ENCODE peak calls at places on chromosome 14, in six cellular contexts. One of them, this sample, is unnamed.

GRCh38 chr14:30528778-30529642 is 29.9 kb upstream of the G2E3 start:
- DNase-seq in heart right ventricle: no peak
- DNase-seq in HCT116: no peak
- DNase-seq in adrenal gland: no peak
- DNase-seq in fibroblast of lung: no peak
- DNase-seq in H9: no peak
- DNase-seq in this sample: no peak

GRCh38 chr14:98931911-98932310 is 340.1 kb downstream of the BCL11B start:
- DNase-seq in heart right ventricle: no peak
- DNase-seq in HCT116: no peak
- DNase-seq in adrenal gland: no peak
- DNase-seq in fibroblast of lung: no peak
- DNase-seq in H9: no peak
- DNase-seq in this sample: no peak

GRCh38 chr14:99728981-99729451 is 44.9 kb downstream of the CYP46A1 start:
- DNase-seq in heart right ventricle: no peak
- DNase-seq in HCT116: no peak
- DNase-seq in adrenal gland: no peak
- DNase-seq in fibroblast of lung: no peak
- DNase-seq in H9: no peak
- DNase-seq in this sample: no peak

GRCh38 chr14:26775765-26776577 is 178.1 kb upstream of the NOVA1 start:
- DNase-seq in heart right ventricle: no peak
- DNase-seq in HCT116: no peak
- DNase-seq in adrenal gland: no peak
- DNase-seq in fibroblast of lung: peak; percentile 78
- DNase-seq in H9: no peak
- DNase-seq in this sample: peak; percentile 37

GRCh38 chr14:73784065-73784987 is 67.3 kb upstream of the PTGR2 start:
- DNase-seq in heart right ventricle: no peak
- DNase-seq in HCT116: no peak
- DNase-seq in adrenal gland: no peak
- DNase-seq in fibroblast of lung: peak; percentile 56
- DNase-seq in H9: peak; percentile 27
- DNase-seq in this sample: no peak

GRCh38 chr14:26593377-26593776 is 4.5 kb downstream of the NOVA1 start:
- DNase-seq in heart right ventricle: no peak
- DNase-seq in HCT116: no peak
- DNase-seq in adrenal gland: no peak
- DNase-seq in fibroblast of lung: no peak
- DNase-seq in H9: no peak
- DNase-seq in this sample: no peak

GRCh38 chr14:35353409-35354172 is 51.0 kb downstream of the NFKBIA start:
- DNase-seq in heart right ventricle: no peak
- DNase-seq in HCT116: no peak
- DNase-seq in adrenal gland: no peak
- DNase-seq in fibroblast of lung: no peak
- DNase-seq in H9: no peak
- DNase-seq in this sample: no peak

GRCh38 chr14:77580964-77581505 is 35.4 kb downstream of the SPTLC2 start:
- DNase-seq in heart right ventricle: no peak
- DNase-seq in HCT116: no peak
- DNase-seq in adrenal gland: no peak
- DNase-seq in fibroblast of lung: peak; percentile 76
- DNase-seq in H9: no peak
- DNase-seq in this sample: peak; percentile 42

GRCh38 chr14:46580941-46581671 is 70.5 kb downstream of the RPL10L start:
- DNase-seq in heart right ventricle: no peak
- DNase-seq in HCT116: peak; percentile 31
- DNase-seq in adrenal gland: peak; percentile 28
- DNase-seq in fibroblast of lung: peak; percentile 53
- DNase-seq in H9: peak; percentile 38
- DNase-seq in this sample: no peak

GRCh38 chr14:77309122-77309521 is 11.6 kb downstream of the POMT2 start:
- DNase-seq in heart right ventricle: no peak
- DNase-seq in HCT116: no peak
- DNase-seq in adrenal gland: no peak
- DNase-seq in fibroblast of lung: no peak
- DNase-seq in H9: no peak
- DNase-seq in this sample: no peak

GRCh38 chr14:65281991-65282908 is 130.3 kb upstream of the FUT8 start:
- DNase-seq in heart right ventricle: peak; percentile 36
- DNase-seq in HCT116: no peak
- DNase-seq in adrenal gland: no peak
- DNase-seq in fibroblast of lung: peak; percentile 93
- DNase-seq in H9: peak; percentile 81
- DNase-seq in this sample: peak; percentile 73

GRCh38 chr14:95056476-95056875 is 100.9 kb downstream of the DICER1 start:
- DNase-seq in heart right ventricle: no peak
- DNase-seq in HCT116: no peak
- DNase-seq in adrenal gland: no peak
- DNase-seq in fibroblast of lung: no peak
- DNase-seq in H9: no peak
- DNase-seq in this sample: no peak

GRCh38 chr14:92436115-92436776 is 77.3 kb upstream of the RIN3 start:
- DNase-seq in heart right ventricle: no peak
- DNase-seq in HCT116: no peak
- DNase-seq in adrenal gland: no peak
- DNase-seq in fibroblast of lung: no peak
- DNase-seq in H9: no peak
- DNase-seq in this sample: no peak

GRCh38 chr14:95509512-95509911 is 6.9 kb downstream of the SYNE3 start:
- DNase-seq in heart right ventricle: no peak
- DNase-seq in HCT116: no peak
- DNase-seq in adrenal gland: no peak
- DNase-seq in fibroblast of lung: no peak
- DNase-seq in H9: no peak
- DNase-seq in this sample: no peak

GRCh38 chr14:65356327-65356836 is 56.1 kb upstream of the FUT8 start:
- DNase-seq in heart right ventricle: no peak
- DNase-seq in HCT116: peak; percentile 98
- DNase-seq in adrenal gland: no peak
- DNase-seq in fibroblast of lung: peak; percentile 88
- DNase-seq in H9: peak; percentile 77
- DNase-seq in this sample: peak; percentile 99

GRCh38 chr14:97776890-97777564 is 979.8 kb downstream of the VRK1 start:
- DNase-seq in heart right ventricle: no peak
- DNase-seq in HCT116: no peak
- DNase-seq in adrenal gland: no peak
- DNase-seq in fibroblast of lung: no peak
- DNase-seq in H9: no peak
- DNase-seq in this sample: no peak

GRCh38 chr14:45271858-45272537 is 19.0 kb upstream of the MIS18BP1 start:
- DNase-seq in heart right ventricle: no peak
- DNase-seq in HCT116: no peak
- DNase-seq in adrenal gland: no peak
- DNase-seq in fibroblast of lung: no peak
- DNase-seq in H9: no peak
- DNase-seq in this sample: no peak

GRCh38 chr14:91315844-91316267 is 71.4 kb upstream of the GPR68 start:
- DNase-seq in heart right ventricle: no peak
- DNase-seq in HCT116: no peak
- DNase-seq in adrenal gland: no peak
- DNase-seq in fibroblast of lung: no peak
- DNase-seq in H9: no peak
- DNase-seq in this sample: no peak

GRCh38 chr14:91320266-91320665 is 75.8 kb upstream of the GPR68 start:
- DNase-seq in heart right ventricle: no peak
- DNase-seq in HCT116: no peak
- DNase-seq in adrenal gland: no peak
- DNase-seq in fibroblast of lung: no peak
- DNase-seq in H9: no peak
- DNase-seq in this sample: no peak

GRCh38 chr14:91316761-91317160 is 72.3 kb upstream of the GPR68 start:
- DNase-seq in heart right ventricle: no peak
- DNase-seq in HCT116: no peak
- DNase-seq in adrenal gland: no peak
- DNase-seq in fibroblast of lung: no peak
- DNase-seq in H9: no peak
- DNase-seq in this sample: no peak

GRCh38 chr14:91318911-91319310 is 74.4 kb upstream of the GPR68 start:
- DNase-seq in heart right ventricle: no peak
- DNase-seq in HCT116: no peak
- DNase-seq in adrenal gland: no peak
- DNase-seq in fibroblast of lung: no peak
- DNase-seq in H9: no peak
- DNase-seq in this sample: peak; percentile 3

GRCh38 chr14:91317381-91318313 is 73.1 kb upstream of the GPR68 start:
- DNase-seq in heart right ventricle: peak; percentile 71
- DNase-seq in HCT116: no peak
- DNase-seq in adrenal gland: peak; percentile 67
- DNase-seq in fibroblast of lung: peak; percentile 8
- DNase-seq in H9: no peak
- DNase-seq in this sample: peak; percentile 32
- TF ChIP-seq CTCF in heart right ventricle: no peak
- TF ChIP-seq CTCF in HCT116: no peak
- TF ChIP-seq CTCF in adrenal gland: no peak
- TF ChIP-seq CTCF in fibroblast of lung: no peak
- TF ChIP-seq CTCF in H9: peak; percentile 12
- TF ChIP-seq CTCF in this sample: peak; percentile 57

DNA sequence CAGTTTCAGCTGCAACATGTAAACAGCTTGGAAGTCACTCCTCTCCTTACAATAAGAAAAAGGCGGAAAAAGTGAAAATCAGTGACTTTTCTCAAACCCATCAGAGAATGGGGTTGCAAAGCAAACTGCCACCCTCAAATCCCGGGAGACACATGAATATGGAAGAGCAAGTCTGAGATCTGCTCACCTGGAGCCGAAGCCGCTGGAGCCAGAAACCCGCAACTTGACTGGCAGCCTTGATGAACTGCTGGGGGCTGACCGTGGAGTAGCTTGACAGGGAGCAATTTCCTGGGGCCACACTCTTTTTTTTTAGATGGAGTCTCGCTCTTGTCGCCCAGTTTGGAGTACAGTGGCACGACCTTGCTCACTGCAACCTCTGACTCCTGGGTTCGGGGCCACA is 208.2 kb downstream of the KIF26A start:
- DNase-seq in heart right ventricle: no peak
- DNase-seq in HCT116: no peak
- DNase-seq in adrenal gland: peak; percentile 3
- DNase-seq in fibroblast of lung: no peak
- DNase-seq in H9: peak; percentile 10
- DNase-seq in this sample: no peak
- H3K27me3 ChIP-seq in heart right ventricle: no peaks in the 10 kb centered on the region
- H3K27me3 ChIP-seq in HCT116: no peaks in the 10 kb centered on the region
- H3K27me3 ChIP-seq in adrenal gland: no peaks in the 10 kb centered on the region
- H3K27me3 ChIP-seq in fibroblast of lung: no peaks in the 10 kb centered on the region
- H3K27me3 ChIP-seq in H9: no peaks in the 10 kb centered on the region
- H3K27me3 ChIP-seq in this sample: no peaks in the 10 kb centered on the region

GRCh38 chr14:68544150-68544892 is 248.5 kb downstream of the ZFP36L1 start:
- DNase-seq in heart right ventricle: peak; percentile 84
- DNase-seq in HCT116: no peak
- DNase-seq in adrenal gland: peak; percentile 62
- DNase-seq in fibroblast of lung: peak; percentile 100
- DNase-seq in H9: no peak
- DNase-seq in this sample: peak; percentile 98
- H3K27ac ChIP-seq in heart right ventricle: peak overlapping the region; percentile 72
- H3K27ac ChIP-seq in HCT116: peak overlapping the region; percentile 64
- H3K27ac ChIP-seq in adrenal gland: peak overlapping the region; percentile 40
- H3K27ac ChIP-seq in fibroblast of lung: peak overlapping the region; percentile 79
- H3K27ac ChIP-seq in H9: no peak overlapping the region
- H3K27ac ChIP-seq in this sample: peak overlapping the region; percentile 100

DNA sequence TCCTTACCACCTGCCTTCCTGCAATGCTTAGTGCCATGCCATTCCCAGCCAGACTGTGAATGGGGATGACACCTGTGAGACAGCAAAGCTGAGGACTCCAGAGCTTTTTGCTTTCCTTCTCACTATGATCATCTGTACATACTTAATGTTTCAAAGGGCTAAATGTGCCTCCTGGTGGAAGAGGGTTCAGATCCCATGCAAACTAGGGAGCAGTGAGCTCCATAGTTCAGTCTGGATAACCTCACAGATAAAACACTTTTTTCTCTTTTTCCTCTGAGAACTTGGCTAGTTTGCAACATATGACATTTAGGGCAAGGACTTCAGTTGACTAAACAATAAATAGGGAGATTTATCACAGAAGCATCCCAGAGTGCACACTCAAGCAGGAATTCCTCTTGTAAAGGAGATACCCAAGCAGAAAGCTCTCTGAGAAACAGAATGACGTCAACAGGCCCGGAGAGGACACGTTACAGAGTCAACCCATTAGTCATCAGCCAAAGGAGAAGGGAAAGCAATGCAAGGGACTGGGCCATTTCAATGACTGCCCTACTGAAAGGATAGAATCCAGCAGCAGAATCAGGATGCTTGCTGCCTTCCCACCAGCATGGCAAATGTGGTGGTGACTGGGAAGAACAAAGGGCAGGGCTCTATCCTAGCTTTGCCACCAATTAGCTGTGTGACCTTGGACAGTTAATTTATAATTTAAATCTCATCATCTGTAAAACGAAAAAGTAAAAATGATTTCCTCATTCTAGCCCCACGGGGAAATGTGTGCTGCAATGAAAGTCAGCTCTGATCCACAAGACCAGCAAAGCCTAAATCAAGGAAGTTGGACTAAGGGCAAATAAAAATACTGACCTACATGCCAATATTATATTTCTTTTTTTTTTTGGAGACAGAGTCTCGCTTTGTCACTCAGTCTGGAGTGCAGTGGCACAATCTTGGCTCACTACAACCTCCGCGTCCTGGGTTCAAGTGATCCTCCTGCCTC is 80.9 kb upstream of the ACTN1 start:
- DNase-seq in heart right ventricle: no peak
- DNase-seq in HCT116: no peak
- DNase-seq in adrenal gland: peak; percentile 88
- DNase-seq in fibroblast of lung: peak; percentile 98
- DNase-seq in H9: no peak
- DNase-seq in this sample: peak; percentile 57
- TF ChIP-seq CTCF in heart right ventricle: no peak
- TF ChIP-seq CTCF in HCT116: no peak
- TF ChIP-seq CTCF in adrenal gland: no peak
- TF ChIP-seq CTCF in fibroblast of lung: no peak
- TF ChIP-seq CTCF in H9: no peak
- TF ChIP-seq CTCF in this sample: peak; percentile 6

DNA sequence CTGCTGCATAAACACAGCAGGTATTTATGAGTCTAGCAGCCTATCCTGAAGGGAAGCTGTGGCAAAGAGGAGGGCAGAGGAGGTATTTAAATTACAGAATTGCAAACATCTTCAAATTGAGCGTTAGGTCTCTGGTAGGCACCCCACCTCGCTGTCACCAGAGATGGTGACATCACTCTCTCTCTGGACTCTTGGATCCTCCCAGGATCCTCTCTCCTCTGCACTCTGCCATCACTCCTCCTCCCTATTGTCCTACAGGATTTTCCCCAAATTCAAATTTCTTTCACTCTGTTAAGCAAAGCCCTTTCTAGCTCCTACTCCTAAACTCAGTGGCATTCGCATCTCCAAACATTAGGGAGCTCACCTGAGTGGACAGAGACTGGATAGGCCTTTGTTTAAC is 6.7 kb downstream of the PLEKHD1 start:
- DNase-seq in heart right ventricle: no peak
- DNase-seq in HCT116: no peak
- DNase-seq in adrenal gland: no peak
- DNase-seq in fibroblast of lung: no peak
- DNase-seq in H9: no peak
- DNase-seq in this sample: no peak
- H3K27me3 ChIP-seq in heart right ventricle: peaks cover 17% of the 10 kb centered on the region
- H3K27me3 ChIP-seq in HCT116: no peaks in the 10 kb centered on the region
- H3K27me3 ChIP-seq in adrenal gland: peaks cover 6% of the 10 kb centered on the region
- H3K27me3 ChIP-seq in fibroblast of lung: peaks cover 29% of the 10 kb centered on the region
- H3K27me3 ChIP-seq in H9: no peaks in the 10 kb centered on the region
- H3K27me3 ChIP-seq in this sample: peaks cover 78% of the 10 kb centered on the region

GRCh38 chr14:75515631-75515999 is 6.7 kb upstream of the BATF start:
- DNase-seq in heart right ventricle: no peak
- DNase-seq in HCT116: no peak
- DNase-seq in adrenal gland: no peak
- DNase-seq in fibroblast of lung: no peak
- DNase-seq in H9: no peak
- DNase-seq in this sample: no peak
- H3K27ac ChIP-seq in heart right ventricle: no peak overlapping the region
- H3K27ac ChIP-seq in HCT116: no peak overlapping the region
- H3K27ac ChIP-seq in adrenal gland: no peak overlapping the region
- H3K27ac ChIP-seq in fibroblast of lung: no peak overlapping the region
- H3K27ac ChIP-seq in H9: no peak overlapping the region
- H3K27ac ChIP-seq in this sample: no peak overlapping the region